ENCODE peak calls at places on chromosome 17, in six cellular contexts. Y is IMR-90, L is mesendoderm, M is adipocyte, T is GM12878, E is NT2/D1. C is an unnamed sample.

GRCh38 chr17:29949708-29950107 is 8.3 kb downstream of the EFCAB5 start:
- DNase-seq in Y (no peak), L (no peak), M (no peak), T (no peak), E (no peak), C (no peak)

GRCh38 chr17:7330099-7331015 is 1.2 kb upstream of the NEURL4 start:
- DNase-seq in Y (peak), L (peak), M (peak), T (no peak), E (no peak), C (no peak)

GRCh38 chr17:10121971-10122707 is 76.3 kb downstream of the GAS7 start:
- DNase-seq in Y (peak), L (no peak), M (no peak), T (peak), E (no peak), C (no peak)

GRCh38 chr17:42586514-42587230 is 9.1 kb upstream of the PSMC3IP start:
- DNase-seq in Y (no peak), L (no peak), M (no peak), T (no peak), E (no peak), C (no peak)

GRCh38 chr17:42266918-42267766 is 9.0 kb downstream of the STAT5B start:
- DNase-seq in Y (peak), L (peak), M (peak), T (no peak), E (no peak), C (no peak)

GRCh38 chr17:7260601-7261376 is 1.5 kb downstream of the CLDN7 start:
- DNase-seq in Y (no peak), L (peak), M (no peak), T (no peak), E (no peak), C (no peak)

GRCh38 chr17:36743130-36743529 is 141.7 kb downstream of the MRM1 start:
- DNase-seq in Y (no peak), L (peak), M (no peak), T (no peak), E (no peak), C (no peak)

GRCh38 chr17:77528516-77529327 is 388.0 kb downstream of the SEC14L1 start:
- DNase-seq in Y (no peak), L (peak), M (peak), T (no peak), E (no peak), C (no peak)

GRCh38 chr17:4893721-4894560 is 5.4 kb upstream of the C17orf107 start:
- DNase-seq in Y (no peak), L (no peak), M (no peak), T (no peak), E (no peak), C (no peak)

GRCh38 chr17:31453896-31454295 is 62.4 kb downstream of the RAB11FIP4 start:
- DNase-seq in Y (no peak), L (no peak), M (no peak), T (no peak), E (no peak), C (no peak)

GRCh38 chr17:68445671-68446070 is 11.6 kb downstream of the WIPI1 start:
- DNase-seq in Y (no peak), L (no peak), M (no peak), T (no peak), E (no peak), C (no peak)

GRCh38 chr17:46815474-46816353 is 2.8 kb downstream of the WNT3 start:
- DNase-seq in Y (no peak), L (no peak), M (no peak), T (no peak), E (no peak), C (no peak)

GRCh38 chr17:60641810-60642220 is 35.8 kb upstream of the BCAS3 start:
- DNase-seq in Y (peak), L (peak), M (peak), T (no peak), E (peak), C (peak)

GRCh38 chr17:27338536-27338985 is 44.6 kb downstream of the WSB1 start:
- DNase-seq in Y (no peak), L (no peak), M (no peak), T (peak), E (no peak), C (no peak)
- H3K9ac ChIP-seq in Y (no peak), L (no peak), M (no peak), T (peak), E (no peak), C (no peak)

DNA sequence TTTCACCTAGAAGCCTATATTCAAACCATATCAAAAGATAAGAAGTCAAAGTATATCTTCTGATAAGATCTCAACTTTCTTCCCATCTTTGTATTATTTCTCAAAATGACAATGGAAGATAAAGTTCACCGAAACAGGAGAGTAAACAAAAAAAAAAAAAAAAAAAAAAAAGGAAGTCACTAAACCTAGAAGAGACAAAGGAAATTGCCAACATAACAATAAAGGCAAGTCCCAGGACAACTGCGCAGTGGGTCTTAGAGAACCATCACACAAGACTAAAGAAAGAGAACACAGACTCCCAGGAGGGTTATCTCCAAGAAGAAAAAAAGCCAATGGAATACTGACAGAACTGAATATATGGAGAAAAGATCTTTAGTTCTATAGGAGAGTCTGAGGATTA is 65.7 kb downstream of the SMURF2 start:
- DNase-seq in Y (no peak), L (no peak), M (no peak), T (no peak), E (no peak), C (no peak)
- H3K9ac ChIP-seq in Y (no peak), L (no peak), M (no peak), T (no peak), E (no peak), C (no peak)

GRCh38 chr17:79950711-79951110 is 85.0 kb downstream of the TBC1D16 start:
- DNase-seq in Y (no peak), L (peak), M (no peak), T (no peak), E (peak), C (no peak)

GRCh38 chr17:79950306-79950705 is 85.4 kb downstream of the TBC1D16 start:
- DNase-seq in Y (no peak), L (no peak), M (no peak), T (no peak), E (no peak), C (no peak)

GRCh38 chr17:79948918-79949645 is 86.6 kb downstream of the TBC1D16 start:
- DNase-seq in Y (no peak), L (no peak), M (no peak), T (no peak), E (no peak), C (no peak)

GRCh38 chr17:79948406-79948917 is 87.2 kb downstream of the TBC1D16 start:
- DNase-seq in Y (no peak), L (no peak), M (no peak), T (no peak), E (no peak), C (no peak)

DNA sequence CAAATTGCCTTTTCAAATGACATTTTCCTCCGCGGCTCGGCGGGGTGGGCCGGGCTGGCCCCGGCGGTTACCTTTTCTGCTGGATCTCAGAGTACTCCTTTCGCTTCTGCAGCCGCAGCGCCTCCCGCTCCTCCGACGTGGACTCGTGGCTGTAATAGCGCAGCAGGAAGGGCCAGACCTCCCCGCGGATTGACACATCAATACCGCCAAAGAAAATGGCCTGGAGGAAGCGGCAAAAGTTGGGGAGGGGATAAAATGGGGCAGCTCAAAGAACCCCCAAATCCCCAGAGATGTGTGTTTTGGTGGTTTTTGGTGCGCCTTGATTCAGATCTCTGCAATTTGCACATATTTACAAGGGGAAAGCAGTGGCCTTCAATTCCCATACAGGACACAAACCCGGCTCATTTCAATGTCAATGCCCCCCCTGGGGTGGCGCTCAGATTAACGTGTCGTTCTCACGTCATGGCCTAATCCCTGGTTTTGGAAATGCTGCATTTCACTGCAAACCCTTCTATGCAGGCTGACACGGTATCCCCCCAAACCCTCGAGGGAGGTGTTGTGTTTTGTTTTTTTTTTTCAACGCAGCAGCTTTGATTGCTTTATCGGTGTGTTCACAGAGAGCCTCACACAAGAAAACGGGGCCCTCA is 85.9 kb downstream of the TBC1D16 start:
- DNase-seq in Y (no peak), L (peak), M (no peak), T (no peak), E (peak), C (no peak)
- H3K9ac ChIP-seq in Y (no peak), L (peak), M (no peak), T (no peak), E (peak), C (peak)

DNA sequence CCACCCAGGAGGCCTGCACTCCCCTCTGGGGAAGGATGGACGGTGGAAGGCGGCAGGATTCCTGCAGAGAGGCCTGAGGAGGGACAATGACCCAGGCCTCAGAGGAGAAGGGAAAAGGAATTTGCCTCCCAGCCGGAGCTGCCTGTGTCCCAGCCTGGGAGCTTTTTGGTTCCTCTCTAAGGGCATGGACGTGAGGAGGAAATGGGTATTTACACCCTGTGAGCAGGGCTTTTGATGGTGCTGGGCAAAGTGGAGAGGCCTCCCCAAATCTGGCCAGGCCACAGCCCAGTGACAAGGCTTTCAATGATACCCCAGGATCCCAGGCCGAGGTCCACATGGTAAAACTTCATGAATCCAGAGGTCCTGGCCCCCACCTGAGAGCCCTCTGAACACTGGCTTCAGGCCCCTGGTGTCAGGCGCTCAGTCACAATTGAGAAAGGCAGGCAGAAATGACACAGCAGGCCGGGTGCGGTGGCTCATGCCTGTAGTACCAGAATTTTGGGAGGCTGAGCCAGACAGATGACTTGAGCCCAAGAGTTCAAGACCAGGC is 56.0 kb upstream of the DOC2B start:
- DNase-seq in Y (no peak), L (peak), M (no peak), T (no peak), E (no peak), C (no peak)
- H3K9ac ChIP-seq in Y (no peak), L (no peak), M (no peak), T (no peak), E (no peak), C (no peak)

GRCh38 chr17:44110823-44111633 is 12.4 kb downstream of the HDAC5 start:
- DNase-seq in Y (peak), L (peak), M (peak), T (peak), E (no peak), C (peak)
- H3K9ac ChIP-seq in Y (peak), L (peak), M (peak), T (peak), E (peak), C (peak)

DNA sequence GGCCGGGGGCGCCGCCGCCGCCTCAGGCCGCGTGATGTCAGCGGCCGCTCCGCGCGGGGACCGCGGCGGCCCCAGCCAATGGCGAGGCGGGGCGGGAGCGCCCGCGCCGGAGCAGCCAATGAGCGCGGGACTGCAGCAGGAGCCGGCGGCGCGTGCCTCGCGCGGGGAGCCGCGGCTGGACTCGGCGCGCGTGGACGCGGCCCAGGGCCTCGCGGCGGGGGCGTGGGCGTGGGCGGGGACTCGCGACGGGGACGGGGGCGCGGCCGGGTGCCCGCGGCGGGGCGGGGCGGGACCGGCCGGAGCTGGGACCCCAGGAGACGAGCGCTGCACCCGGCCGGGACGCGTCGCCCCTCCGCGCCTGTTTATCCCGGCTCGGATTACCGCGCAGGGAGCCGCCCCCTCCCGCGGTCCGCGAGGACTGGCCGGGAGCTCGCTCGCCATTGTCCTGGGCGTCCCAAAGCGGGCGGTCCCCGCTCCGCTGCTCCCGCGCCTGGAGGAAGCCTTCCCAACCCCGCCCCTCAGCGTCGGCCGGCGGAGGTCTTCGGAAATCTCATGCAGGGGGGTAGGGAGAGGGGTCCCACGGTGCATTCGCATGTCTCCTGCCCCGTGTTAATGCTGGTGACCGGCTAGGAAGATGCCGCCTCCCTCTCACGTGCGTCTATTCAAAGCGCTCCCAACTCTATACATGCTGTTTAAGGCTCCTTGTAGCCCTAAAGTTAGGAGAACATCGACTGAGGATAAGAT is at the start of gene RNF157:
- DNase-seq in Y (peak), L (peak), M (peak), T (no peak), E (peak), C (no peak)
- H3K9ac ChIP-seq in Y (peak), L (peak), M (peak), T (peak), E (peak), C (peak)

DNA sequence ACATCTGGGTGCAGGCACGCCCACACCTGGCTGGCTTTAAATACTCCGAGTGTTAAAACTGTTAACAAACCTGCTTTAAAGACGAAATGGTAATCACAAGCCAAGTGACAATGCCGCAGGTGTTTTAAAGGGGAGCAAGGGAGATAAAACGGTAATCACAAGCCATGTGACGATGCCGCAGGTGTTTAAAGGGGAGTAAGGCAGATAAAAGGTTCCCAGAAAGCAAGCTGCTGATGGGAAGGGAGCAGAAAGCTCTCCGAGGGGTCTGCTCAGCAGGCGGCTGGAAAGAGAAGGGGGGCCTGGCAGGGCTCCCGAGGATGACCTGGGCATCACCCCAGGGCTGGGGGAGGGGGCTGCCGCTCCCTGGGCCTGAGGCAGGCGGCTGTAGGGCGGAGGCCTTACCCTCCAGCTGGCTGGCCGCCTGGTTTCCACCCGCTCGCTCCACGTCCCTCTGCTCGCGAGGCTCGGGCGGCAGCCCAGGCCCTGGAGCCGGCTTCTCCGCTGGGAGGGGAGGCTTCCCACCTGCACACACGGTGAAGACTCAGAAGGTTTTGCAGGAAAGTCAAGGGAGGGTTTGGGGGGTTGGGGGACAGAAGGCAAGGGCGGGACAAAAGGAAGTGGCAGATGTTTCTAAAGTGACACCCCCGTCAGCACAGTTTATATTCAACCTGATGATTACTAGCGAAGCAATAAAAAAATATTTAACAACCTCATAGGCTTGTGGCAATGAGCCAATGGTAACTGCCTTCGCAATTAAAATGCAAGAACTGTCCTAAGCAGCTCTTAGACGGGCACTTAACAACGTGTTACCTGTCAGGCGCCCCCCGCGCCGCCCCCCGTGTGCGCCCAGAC is 12.2 kb downstream of the NDUFAF8 start:
- DNase-seq in Y (no peak), L (no peak), M (no peak), T (no peak), E (no peak), C (no peak)
- H3K9ac ChIP-seq in Y (no peak), L (no peak), M (no peak), T (no peak), E (no peak), C (no peak)

GRCh38 chr17:40750391-40750790 is 4.7 kb downstream of the KRT25 start:
- DNase-seq in Y (no peak), L (no peak), M (no peak), T (no peak), E (no peak), C (peak)

GRCh38 chr17:40755231-40755630 is at the start of gene KRT25:
- DNase-seq in Y (no peak), L (no peak), M (no peak), T (no peak), E (no peak), C (no peak)

GRCh38 chr17:40751065-40751464 is 4.1 kb downstream of the KRT25 start:
- DNase-seq in Y (no peak), L (no peak), M (no peak), T (no peak), E (no peak), C (peak)

GRCh38 chr17:40753804-40754203 is 1.3 kb downstream of the KRT25 start:
- DNase-seq in Y (no peak), L (no peak), M (no peak), T (no peak), E (no peak), C (no peak)
- H3K9ac ChIP-seq in Y (no peak), L (no peak), M (no peak), T (no peak), E (no peak), C (no peak)

C was measured in SK-N-MC.